ENCODE peak calls at places on chromosomes 2 and 18, in six cellular contexts. One of them, this sample, is unnamed.

GRCh38 chr2:86625096-86625495 is 1.4 kb upstream of the RNF103 start:
- DNase-seq in T follicular helper cell: no peak
- DNase-seq in activated T-cell treated with anti-CD3 and anti-CD28 coated beads, Interleukin-2, amount 50 U/mL, for 4 hours: no peak
- DNase-seq in DMS79 treated with DMSO at 0.1 percent for 48 hours: no peak
- DNase-seq in fibroblast of mammary gland: no peak
- DNase-seq in DMS 273 treated with DMSO at 0.1 percent for 48 hours: no peak
- DNase-seq in this sample: no peak

GRCh38 chr2:189217546-189217945 is 38.0 kb upstream of the COL5A2 start:
- DNase-seq in fibroblast of mammary gland: peak; percentile 20
- DNase-seq in activated T-cell treated with anti-CD3 and anti-CD28 coated beads, Interleukin-2, amount 50 U/mL, for 4 hours: no peak
- DNase-seq in DMS 273 treated with DMSO at 0.1 percent for 48 hours: no peak
- DNase-seq in T follicular helper cell: no peak
- DNase-seq in DMS79 treated with DMSO at 0.1 percent for 48 hours: no peak
- DNase-seq in this sample: no peak

GRCh38 chr2:137357641-137358040 is 592.3 kb downstream of the THSD7B start:
- DNase-seq in DMS79 treated with DMSO at 0.1 percent for 48 hours: no peak
- DNase-seq in activated T-cell treated with anti-CD3 and anti-CD28 coated beads, Interleukin-2, amount 50 U/mL, for 4 hours: no peak
- DNase-seq in fibroblast of mammary gland: no peak
- DNase-seq in T follicular helper cell: no peak
- DNase-seq in DMS 273 treated with DMSO at 0.1 percent for 48 hours: no peak
- DNase-seq in this sample: no peak

GRCh38 chr18:3704556-3705162 is 254.7 kb downstream of the TGIF1 start:
- DNase-seq in DMS79 treated with DMSO at 0.1 percent for 48 hours: peak; percentile 36
- DNase-seq in DMS 273 treated with DMSO at 0.1 percent for 48 hours: no peak
- DNase-seq in fibroblast of mammary gland: no peak
- DNase-seq in T follicular helper cell: no peak
- DNase-seq in activated T-cell treated with anti-CD3 and anti-CD28 coated beads, Interleukin-2, amount 50 U/mL, for 4 hours: no peak
- DNase-seq in this sample: no peak

GRCh38 chr18:32884543-32884942 is 111.7 kb upstream of the KLHL14 start:
- DNase-seq in DMS79 treated with DMSO at 0.1 percent for 48 hours: no peak
- DNase-seq in T follicular helper cell: no peak
- DNase-seq in fibroblast of mammary gland: no peak
- DNase-seq in DMS 273 treated with DMSO at 0.1 percent for 48 hours: no peak
- DNase-seq in activated T-cell treated with anti-CD3 and anti-CD28 coated beads, Interleukin-2, amount 50 U/mL, for 4 hours: no peak
- DNase-seq in this sample: no peak

GRCh38 chr18:13570856-13571495 is 155.4 kb downstream of the FAM210A start:
- DNase-seq in T follicular helper cell: no peak
- DNase-seq in DMS 273 treated with DMSO at 0.1 percent for 48 hours: no peak
- DNase-seq in activated T-cell treated with anti-CD3 and anti-CD28 coated beads, Interleukin-2, amount 50 U/mL, for 4 hours: no peak
- DNase-seq in fibroblast of mammary gland: peak; percentile 17
- DNase-seq in DMS79 treated with DMSO at 0.1 percent for 48 hours: no peak
- DNase-seq in this sample: no peak

GRCh38 chr2:71938108-71938507 is 209.6 kb downstream of the CYP26B1 start:
- DNase-seq in DMS 273 treated with DMSO at 0.1 percent for 48 hours: no peak
- DNase-seq in fibroblast of mammary gland: no peak
- DNase-seq in DMS79 treated with DMSO at 0.1 percent for 48 hours: no peak
- DNase-seq in activated T-cell treated with anti-CD3 and anti-CD28 coated beads, Interleukin-2, amount 50 U/mL, for 4 hours: no peak
- DNase-seq in T follicular helper cell: no peak
- DNase-seq in this sample: no peak

GRCh38 chr18:74012954-74013630 is 134.5 kb downstream of the FBXO15 start:
- DNase-seq in DMS 273 treated with DMSO at 0.1 percent for 48 hours: no peak
- DNase-seq in T follicular helper cell: no peak
- DNase-seq in fibroblast of mammary gland: peak; percentile 8
- DNase-seq in DMS79 treated with DMSO at 0.1 percent for 48 hours: no peak
- DNase-seq in activated T-cell treated with anti-CD3 and anti-CD28 coated beads, Interleukin-2, amount 50 U/mL, for 4 hours: no peak
- DNase-seq in this sample: no peak

GRCh38 chr2:30877833-30878232 is 70.6 kb upstream of the CAPN13 start:
- DNase-seq in T follicular helper cell: no peak
- DNase-seq in DMS79 treated with DMSO at 0.1 percent for 48 hours: no peak
- DNase-seq in DMS 273 treated with DMSO at 0.1 percent for 48 hours: no peak
- DNase-seq in activated T-cell treated with anti-CD3 and anti-CD28 coated beads, Interleukin-2, amount 50 U/mL, for 4 hours: no peak
- DNase-seq in fibroblast of mammary gland: no peak
- DNase-seq in this sample: no peak

GRCh38 chr2:59909147-59909546 is 644.3 kb downstream of the BCL11A start:
- DNase-seq in fibroblast of mammary gland: no peak
- DNase-seq in activated T-cell treated with anti-CD3 and anti-CD28 coated beads, Interleukin-2, amount 50 U/mL, for 4 hours: no peak
- DNase-seq in DMS 273 treated with DMSO at 0.1 percent for 48 hours: no peak
- DNase-seq in T follicular helper cell: no peak
- DNase-seq in DMS79 treated with DMSO at 0.1 percent for 48 hours: no peak
- DNase-seq in this sample: no peak

GRCh38 chr18:62759704-62760402 is 44.5 kb downstream of the PHLPP1 start:
- DNase-seq in fibroblast of mammary gland: peak; percentile 78
- DNase-seq in DMS 273 treated with DMSO at 0.1 percent for 48 hours: no peak
- DNase-seq in DMS79 treated with DMSO at 0.1 percent for 48 hours: no peak
- DNase-seq in T follicular helper cell: no peak
- DNase-seq in activated T-cell treated with anti-CD3 and anti-CD28 coated beads, Interleukin-2, amount 50 U/mL, for 4 hours: no peak
- DNase-seq in this sample: no peak

GRCh38 chr2:147860009-147860408 is 15.2 kb downstream of the ACVR2A start:
- DNase-seq in T follicular helper cell: no peak
- DNase-seq in DMS 273 treated with DMSO at 0.1 percent for 48 hours: peak; percentile 83
- DNase-seq in fibroblast of mammary gland: no peak
- DNase-seq in DMS79 treated with DMSO at 0.1 percent for 48 hours: no peak
- DNase-seq in activated T-cell treated with anti-CD3 and anti-CD28 coated beads, Interleukin-2, amount 50 U/mL, for 4 hours: no peak
- DNase-seq in this sample: no peak

GRCh38 chr2:55010915-55011314 is 39.3 kb downstream of the RTN4 start:
- DNase-seq in fibroblast of mammary gland: peak; percentile 49
- DNase-seq in DMS 273 treated with DMSO at 0.1 percent for 48 hours: no peak
- DNase-seq in activated T-cell treated with anti-CD3 and anti-CD28 coated beads, Interleukin-2, amount 50 U/mL, for 4 hours: no peak
- DNase-seq in T follicular helper cell: no peak
- DNase-seq in DMS79 treated with DMSO at 0.1 percent for 48 hours: no peak
- DNase-seq in this sample: no peak

GRCh38 chr2:105792561-105792960 is 47.8 kb downstream of the NCK2 start:
- DNase-seq in DMS79 treated with DMSO at 0.1 percent for 48 hours: no peak
- DNase-seq in DMS 273 treated with DMSO at 0.1 percent for 48 hours: no peak
- DNase-seq in fibroblast of mammary gland: no peak
- DNase-seq in activated T-cell treated with anti-CD3 and anti-CD28 coated beads, Interleukin-2, amount 50 U/mL, for 4 hours: no peak
- DNase-seq in T follicular helper cell: no peak
- DNase-seq in this sample: no peak

GRCh38 chr2:43634604-43635306 is 2.3 kb upstream of the PLEKHH2 start:
- DNase-seq in DMS 273 treated with DMSO at 0.1 percent for 48 hours: no peak
- DNase-seq in T follicular helper cell: no peak
- DNase-seq in fibroblast of mammary gland: peak; percentile 91
- DNase-seq in activated T-cell treated with anti-CD3 and anti-CD28 coated beads, Interleukin-2, amount 50 U/mL, for 4 hours: no peak
- DNase-seq in DMS79 treated with DMSO at 0.1 percent for 48 hours: peak; percentile 19
- DNase-seq in this sample: peak; percentile 8

GRCh38 chr2:178859760-178860159 is 52.5 kb upstream of the TTN start:
- DNase-seq in T follicular helper cell: no peak
- DNase-seq in activated T-cell treated with anti-CD3 and anti-CD28 coated beads, Interleukin-2, amount 50 U/mL, for 4 hours: no peak
- DNase-seq in fibroblast of mammary gland: no peak
- DNase-seq in DMS79 treated with DMSO at 0.1 percent for 48 hours: no peak
- DNase-seq in DMS 273 treated with DMSO at 0.1 percent for 48 hours: no peak
- DNase-seq in this sample: no peak

GRCh38 chr2:79717364-79718007 is 204.6 kb downstream of the CTNNA2 start:
- DNase-seq in fibroblast of mammary gland: peak; percentile 74
- DNase-seq in activated T-cell treated with anti-CD3 and anti-CD28 coated beads, Interleukin-2, amount 50 U/mL, for 4 hours: no peak
- DNase-seq in T follicular helper cell: no peak
- DNase-seq in DMS79 treated with DMSO at 0.1 percent for 48 hours: no peak
- DNase-seq in DMS 273 treated with DMSO at 0.1 percent for 48 hours: no peak
- DNase-seq in this sample: no peak

GRCh38 chr2:85605406-85606115 is 3.1 kb upstream of the TMEM150A start:
- DNase-seq in fibroblast of mammary gland: no peak
- DNase-seq in activated T-cell treated with anti-CD3 and anti-CD28 coated beads, Interleukin-2, amount 50 U/mL, for 4 hours: no peak
- DNase-seq in DMS79 treated with DMSO at 0.1 percent for 48 hours: peak; percentile 51
- DNase-seq in T follicular helper cell: no peak
- DNase-seq in DMS 273 treated with DMSO at 0.1 percent for 48 hours: no peak
- DNase-seq in this sample: no peak

GRCh38 chr2:53210538-53210937 is 557.1 kb upstream of the CHAC2 start:
- DNase-seq in activated T-cell treated with anti-CD3 and anti-CD28 coated beads, Interleukin-2, amount 50 U/mL, for 4 hours: no peak
- DNase-seq in fibroblast of mammary gland: no peak
- DNase-seq in DMS79 treated with DMSO at 0.1 percent for 48 hours: no peak
- DNase-seq in DMS 273 treated with DMSO at 0.1 percent for 48 hours: no peak
- DNase-seq in T follicular helper cell: no peak
- DNase-seq in this sample: no peak

This sample was measured in HuH-7.